ENCODE peak calls at places on chromosomes 2 and 18, in ten cellular contexts. One of them, this sample, is unnamed. For H3K4me1, the result is how much of the 10 kb centered on the place peaks cover.

GRCh38 chr18:62345909-62346308 is 20.8 kb downstream of the TNFRSF11A start:
- DNase-seq in Panc1: no peak
- DNase-seq in esophagus squamous epithelium: no peak
- DNase-seq in CD8-positive, alpha-beta T cell: no peak
- DNase-seq in Peyer's patch: no peak
- DNase-seq in CD4-positive, CD25-positive, alpha-beta regulatory T cell: no peak
- DNase-seq in A549: no peak
- DNase-seq in body of pancreas: no peak
- DNase-seq in K562: no peak
- DNase-seq in testis: no peak
- DNase-seq in this sample: no peak

GRCh38 chr2:202161106-202161836 is 77.1 kb downstream of the SUMO1 start:
- DNase-seq in Panc1: no peak
- DNase-seq in esophagus squamous epithelium: no peak
- DNase-seq in CD8-positive, alpha-beta T cell: no peak
- DNase-seq in Peyer's patch: no peak
- DNase-seq in CD4-positive, CD25-positive, alpha-beta regulatory T cell: no peak
- DNase-seq in A549: no peak
- DNase-seq in body of pancreas: no peak
- DNase-seq in K562: no peak
- DNase-seq in testis: no peak
- DNase-seq in this sample: no peak

GRCh38 chr2:112995346-112995920 is 9.8 kb upstream of the IL36A start:
- DNase-seq in Panc1: no peak
- DNase-seq in esophagus squamous epithelium: no peak
- DNase-seq in CD8-positive, alpha-beta T cell: peak
- DNase-seq in Peyer's patch: no peak
- DNase-seq in CD4-positive, CD25-positive, alpha-beta regulatory T cell: no peak
- DNase-seq in A549: no peak
- DNase-seq in body of pancreas: no peak
- DNase-seq in K562: no peak
- DNase-seq in testis: no peak
- DNase-seq in this sample: no peak

GRCh38 chr2:14855751-14856150 is 223.2 kb downstream of the LRATD1 start:
- DNase-seq in Panc1: no peak
- DNase-seq in esophagus squamous epithelium: no peak
- DNase-seq in CD8-positive, alpha-beta T cell: no peak
- DNase-seq in Peyer's patch: no peak
- DNase-seq in CD4-positive, CD25-positive, alpha-beta regulatory T cell: no peak
- DNase-seq in A549: no peak
- DNase-seq in body of pancreas: no peak
- DNase-seq in K562: no peak
- DNase-seq in testis: no peak
- DNase-seq in this sample: no peak

GRCh38 chr2:134838143-134838620 is at the start of gene ACMSD:
- DNase-seq in Panc1: no peak
- DNase-seq in esophagus squamous epithelium: no peak
- DNase-seq in CD8-positive, alpha-beta T cell: no peak
- DNase-seq in Peyer's patch: no peak
- DNase-seq in CD4-positive, CD25-positive, alpha-beta regulatory T cell: no peak
- DNase-seq in A549: no peak
- DNase-seq in body of pancreas: no peak
- DNase-seq in K562: no peak
- DNase-seq in testis: no peak
- DNase-seq in this sample: no peak

GRCh38 chr2:238231251-238231793 is 8.5 kb downstream of the HES6 start:
- DNase-seq in Panc1: peak
- DNase-seq in esophagus squamous epithelium: no peak
- DNase-seq in CD8-positive, alpha-beta T cell: peak
- DNase-seq in Peyer's patch: peak
- DNase-seq in CD4-positive, CD25-positive, alpha-beta regulatory T cell: peak
- DNase-seq in A549: peak
- DNase-seq in body of pancreas: peak
- DNase-seq in K562: peak
- DNase-seq in testis: peak
- DNase-seq in this sample: peak

GRCh38 chr2:27212626-27213471 is 781 bp upstream of the SLC5A6 start:
- DNase-seq in Panc1: no peak
- DNase-seq in esophagus squamous epithelium: no peak
- DNase-seq in CD8-positive, alpha-beta T cell: peak
- DNase-seq in Peyer's patch: no peak
- DNase-seq in CD4-positive, CD25-positive, alpha-beta regulatory T cell: peak
- DNase-seq in A549: peak
- DNase-seq in body of pancreas: no peak
- DNase-seq in K562: no peak
- DNase-seq in testis: peak
- DNase-seq in this sample: no peak

GRCh38 chr18:22838639-22839487 is 94.3 kb upstream of the RBBP8 start:
- DNase-seq in Panc1: no peak
- DNase-seq in esophagus squamous epithelium: no peak
- DNase-seq in CD8-positive, alpha-beta T cell: no peak
- DNase-seq in Peyer's patch: no peak
- DNase-seq in CD4-positive, CD25-positive, alpha-beta regulatory T cell: no peak
- DNase-seq in A549: no peak
- DNase-seq in body of pancreas: no peak
- DNase-seq in K562: no peak
- DNase-seq in testis: no peak
- DNase-seq in this sample: no peak

GRCh38 chr2:80340022-80340421 is 35.5 kb upstream of the LRRTM1 start:
- DNase-seq in Panc1: no peak
- DNase-seq in esophagus squamous epithelium: no peak
- DNase-seq in CD8-positive, alpha-beta T cell: no peak
- DNase-seq in Peyer's patch: no peak
- DNase-seq in CD4-positive, CD25-positive, alpha-beta regulatory T cell: no peak
- DNase-seq in A549: no peak
- DNase-seq in body of pancreas: no peak
- DNase-seq in K562: no peak
- DNase-seq in testis: no peak
- DNase-seq in this sample: no peak

DNA sequence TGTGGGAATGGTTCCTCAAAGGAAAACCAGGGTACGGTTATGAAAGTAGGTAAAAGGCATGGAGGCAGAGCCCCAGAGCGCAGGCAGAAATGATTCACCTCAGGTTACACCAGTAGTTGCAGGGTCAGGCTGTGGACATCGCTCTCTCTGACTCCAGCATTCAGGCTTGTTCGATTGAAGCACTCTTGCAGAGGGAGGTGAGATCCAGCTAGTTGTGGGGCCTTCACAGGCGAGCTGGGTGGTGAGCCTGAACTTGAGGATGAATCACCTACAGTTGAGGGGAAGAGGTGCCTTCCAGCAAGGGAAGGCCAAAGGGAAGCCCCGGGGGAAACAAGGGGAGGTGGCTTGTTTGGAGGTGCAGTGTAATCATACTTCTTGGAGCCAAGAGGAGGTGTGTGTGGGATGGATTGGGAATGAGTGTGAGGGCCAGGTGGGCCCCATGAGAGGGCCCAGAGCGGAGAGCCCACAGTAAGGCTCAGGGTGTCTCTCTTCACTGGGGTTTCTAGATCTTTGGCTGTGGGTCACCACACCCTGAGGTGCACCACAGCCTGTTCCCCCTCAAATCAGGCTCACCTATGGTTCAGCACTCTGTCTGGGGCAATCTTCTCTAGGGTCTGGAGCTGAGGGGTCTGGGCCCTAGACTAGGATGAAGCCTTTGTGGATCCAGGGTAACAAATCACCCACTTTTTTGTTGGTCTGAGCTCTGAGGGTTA is 48.5 kb upstream of the MCFD2 start:
- DNase-seq in Panc1: no peak
- DNase-seq in esophagus squamous epithelium: no peak
- DNase-seq in CD8-positive, alpha-beta T cell: no peak
- DNase-seq in Peyer's patch: no peak
- DNase-seq in CD4-positive, CD25-positive, alpha-beta regulatory T cell: no peak
- DNase-seq in A549: no peak
- DNase-seq in body of pancreas: no peak
- DNase-seq in K562: no peak
- DNase-seq in testis: no peak
- DNase-seq in this sample: no peak
- H3K4me1 ChIP-seq in Panc1: under half
- H3K4me1 ChIP-seq in esophagus squamous epithelium: under half
- H3K4me1 ChIP-seq in CD8-positive, alpha-beta T cell: under half
- H3K4me1 ChIP-seq in Peyer's patch: under half
- H3K4me1 ChIP-seq in CD4-positive, CD25-positive, alpha-beta regulatory T cell: under half
- H3K4me1 ChIP-seq in A549: half or more
- H3K4me1 ChIP-seq in body of pancreas: under half
- H3K4me1 ChIP-seq in K562: under half
- H3K4me1 ChIP-seq in testis: under half
- H3K4me1 ChIP-seq in this sample: under half

DNA sequence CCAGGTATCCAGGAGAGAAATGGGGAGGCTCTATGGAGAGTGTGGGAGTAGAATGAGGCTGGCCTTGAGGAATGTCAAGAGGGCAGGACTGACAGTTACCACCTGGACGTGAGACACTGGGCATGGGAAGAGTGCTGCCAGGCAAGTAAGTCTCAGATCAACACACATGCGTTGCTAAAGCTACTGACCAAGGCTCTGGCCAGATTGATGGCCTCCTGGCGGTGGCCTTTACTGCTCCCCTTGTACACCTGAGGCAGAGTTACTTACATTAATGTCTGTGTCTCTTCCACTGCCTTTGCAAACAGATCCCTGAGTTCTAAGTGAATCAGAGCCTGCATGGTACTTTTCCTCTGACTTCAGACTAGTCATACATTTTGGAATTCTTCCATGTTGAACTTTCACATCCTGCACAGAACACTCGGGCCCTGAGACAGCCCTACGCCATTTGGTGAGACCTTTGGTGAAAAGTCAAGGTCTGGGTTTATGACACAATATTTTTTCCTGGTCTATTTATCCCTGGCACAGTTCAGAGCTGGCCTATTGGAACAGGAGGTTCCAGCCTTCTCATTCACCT is 398.8 kb upstream of the TRIB2 start:
- DNase-seq in Panc1: no peak
- DNase-seq in esophagus squamous epithelium: no peak
- DNase-seq in CD8-positive, alpha-beta T cell: no peak
- DNase-seq in Peyer's patch: no peak
- DNase-seq in CD4-positive, CD25-positive, alpha-beta regulatory T cell: no peak
- DNase-seq in A549: no peak
- DNase-seq in body of pancreas: no peak
- DNase-seq in K562: no peak
- DNase-seq in testis: no peak
- DNase-seq in this sample: no peak
- H3K27ac ChIP-seq in Panc1: peak
- H3K27ac ChIP-seq in esophagus squamous epithelium: peak
- H3K27ac ChIP-seq in CD8-positive, alpha-beta T cell: no peak
- H3K27ac ChIP-seq in Peyer's patch: no peak
- H3K27ac ChIP-seq in CD4-positive, CD25-positive, alpha-beta regulatory T cell: no peak
- H3K27ac ChIP-seq in A549: no peak
- H3K27ac ChIP-seq in body of pancreas: no peak
- H3K27ac ChIP-seq in K562: no peak
- H3K27ac ChIP-seq in testis: peak
- H3K27ac ChIP-seq in this sample: no peak

GRCh38 chr2:85760872-85761271 is 7.1 kb downstream of the ATOH8 start:
- DNase-seq in Panc1: no peak
- DNase-seq in esophagus squamous epithelium: no peak
- DNase-seq in CD8-positive, alpha-beta T cell: no peak
- DNase-seq in Peyer's patch: no peak
- DNase-seq in CD4-positive, CD25-positive, alpha-beta regulatory T cell: no peak
- DNase-seq in A549: no peak
- DNase-seq in body of pancreas: no peak
- DNase-seq in K562: no peak
- DNase-seq in testis: no peak
- DNase-seq in this sample: no peak
- H3K4me1 ChIP-seq in Panc1: under half
- H3K4me1 ChIP-seq in esophagus squamous epithelium: under half
- H3K4me1 ChIP-seq in CD8-positive, alpha-beta T cell: under half
- H3K4me1 ChIP-seq in Peyer's patch: under half
- H3K4me1 ChIP-seq in CD4-positive, CD25-positive, alpha-beta regulatory T cell: under half
- H3K4me1 ChIP-seq in A549: under half
- H3K4me1 ChIP-seq in body of pancreas: under half
- H3K4me1 ChIP-seq in K562: under half
- H3K4me1 ChIP-seq in testis: under half
- H3K4me1 ChIP-seq in this sample: half or more

GRCh38 chr18:79457652-79458051 is 61.9 kb downstream of the NFATC1 start:
- DNase-seq in Panc1: no peak
- DNase-seq in esophagus squamous epithelium: no peak
- DNase-seq in CD8-positive, alpha-beta T cell: no peak
- DNase-seq in Peyer's patch: no peak
- DNase-seq in CD4-positive, CD25-positive, alpha-beta regulatory T cell: no peak
- DNase-seq in A549: no peak
- DNase-seq in body of pancreas: no peak
- DNase-seq in K562: no peak
- DNase-seq in testis: no peak
- DNase-seq in this sample: no peak
- H3K27ac ChIP-seq in Panc1: no peak
- H3K27ac ChIP-seq in esophagus squamous epithelium: peak
- H3K27ac ChIP-seq in CD8-positive, alpha-beta T cell: no peak
- H3K27ac ChIP-seq in Peyer's patch: no peak
- H3K27ac ChIP-seq in CD4-positive, CD25-positive, alpha-beta regulatory T cell: no peak
- H3K27ac ChIP-seq in A549: no peak
- H3K27ac ChIP-seq in body of pancreas: peak
- H3K27ac ChIP-seq in K562: no peak
- H3K27ac ChIP-seq in testis: no peak
- H3K27ac ChIP-seq in this sample: peak

DNA sequence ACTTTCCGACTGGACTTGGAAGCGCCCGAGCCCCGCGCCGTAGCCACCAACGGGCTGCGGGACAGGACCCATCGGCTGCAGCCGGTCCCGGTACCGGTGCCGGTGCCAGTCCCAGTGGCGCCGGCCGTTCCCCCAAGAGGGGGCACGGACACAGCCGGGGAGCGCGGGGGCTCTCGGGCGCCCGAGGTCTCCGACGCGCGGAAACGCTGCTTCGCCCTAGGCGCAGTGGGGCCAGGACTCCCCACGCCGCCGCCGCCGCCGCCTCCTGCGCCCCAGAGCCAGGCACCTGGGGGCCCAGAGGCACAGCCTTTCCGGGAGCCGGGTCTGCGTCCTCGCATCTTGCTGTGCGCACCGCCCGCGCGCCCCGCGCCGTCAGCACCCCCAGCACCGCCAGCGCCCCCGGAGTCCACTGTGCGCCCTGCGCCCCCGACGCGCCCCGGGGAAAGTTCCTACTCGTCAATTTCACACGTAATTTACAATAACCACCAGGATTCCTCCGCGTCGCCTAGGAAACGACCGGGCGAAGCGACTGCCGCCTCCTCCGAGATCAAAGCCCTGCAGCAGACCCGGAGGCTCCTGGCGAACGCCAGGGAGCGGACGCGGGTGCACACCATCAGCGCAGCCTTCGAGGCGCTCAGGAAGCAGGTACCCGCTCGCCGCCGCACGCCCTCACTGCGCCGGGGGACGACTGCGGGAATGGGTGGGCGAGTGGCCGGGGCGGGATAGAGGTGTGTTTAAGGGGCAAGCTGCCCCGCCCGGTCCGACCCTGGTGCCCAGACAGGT is 713 bp downstream of the ATOH8 start:
- DNase-seq in Panc1: no peak
- DNase-seq in esophagus squamous epithelium: no peak
- DNase-seq in CD8-positive, alpha-beta T cell: peak
- DNase-seq in Peyer's patch: no peak
- DNase-seq in CD4-positive, CD25-positive, alpha-beta regulatory T cell: no peak
- DNase-seq in A549: peak
- DNase-seq in body of pancreas: peak
- DNase-seq in K562: peak
- DNase-seq in testis: peak
- DNase-seq in this sample: peak
- H3K4me1 ChIP-seq in Panc1: under half
- H3K4me1 ChIP-seq in esophagus squamous epithelium: under half
- H3K4me1 ChIP-seq in CD8-positive, alpha-beta T cell: under half
- H3K4me1 ChIP-seq in Peyer's patch: under half
- H3K4me1 ChIP-seq in CD4-positive, CD25-positive, alpha-beta regulatory T cell: under half
- H3K4me1 ChIP-seq in A549: under half
- H3K4me1 ChIP-seq in body of pancreas: half or more
- H3K4me1 ChIP-seq in K562: under half
- H3K4me1 ChIP-seq in testis: under half
- H3K4me1 ChIP-seq in this sample: half or more

GRCh38 chr18:37385846-37386435 is 179.7 kb downstream of the CELF4 start:
- DNase-seq in Panc1: no peak
- DNase-seq in esophagus squamous epithelium: no peak
- DNase-seq in CD8-positive, alpha-beta T cell: no peak
- DNase-seq in Peyer's patch: no peak
- DNase-seq in CD4-positive, CD25-positive, alpha-beta regulatory T cell: no peak
- DNase-seq in A549: peak
- DNase-seq in body of pancreas: no peak
- DNase-seq in K562: peak
- DNase-seq in testis: no peak
- DNase-seq in this sample: no peak
- H3K27ac ChIP-seq in Panc1: no peak
- H3K27ac ChIP-seq in esophagus squamous epithelium: no peak
- H3K27ac ChIP-seq in CD8-positive, alpha-beta T cell: no peak
- H3K27ac ChIP-seq in Peyer's patch: no peak
- H3K27ac ChIP-seq in CD4-positive, CD25-positive, alpha-beta regulatory T cell: no peak
- H3K27ac ChIP-seq in A549: no peak
- H3K27ac ChIP-seq in body of pancreas: no peak
- H3K27ac ChIP-seq in K562: no peak
- H3K27ac ChIP-seq in testis: no peak
- H3K27ac ChIP-seq in this sample: no peak

This sample was measured in lower lobe of right lung.